ENCODE peak calls at places on chromosomes 16 and 17, in eight cellular contexts. D, V, Q, S, K, C, O and L are unnamed samples.

GRCh38 chr16:17177968-17178880 is 292.5 kb downstream of the XYLT1 start:
- DNase-seq in D (no peak), V (no peak), Q (no peak), S (no peak), K (no peak), C (peak), O (no peak), L (no peak)

GRCh38 chr17:17179371-17179827 is 26.7 kb downstream of the PLD6 start:
- DNase-seq in D (no peak), V (no peak), Q (no peak), S (no peak), K (no peak), C (peak), O (no peak), L (no peak)

GRCh38 chr17:80195671-80196529 is 24.2 kb downstream of the SGSH start:
- DNase-seq in D (no peak), V (no peak), Q (no peak), S (no peak), K (no peak), C (no peak), O (no peak), L (no peak)

GRCh38 chr16:51596247-51596646 is 445.2 kb upstream of the SALL1 start:
- DNase-seq in D (no peak), V (no peak), Q (no peak), S (no peak), K (peak), C (no peak), O (no peak), L (no peak)

GRCh38 chr16:82031116-82032084 is 3.7 kb upstream of the HSD17B2 start:
- DNase-seq in D (no peak), V (no peak), Q (no peak), S (no peak), K (no peak), C (peak), O (no peak), L (no peak)

GRCh38 chr16:59210955-59211541 is 476.9 kb upstream of the GOT2 start:
- DNase-seq in D (peak), V (peak), Q (peak), S (no peak), K (peak), C (peak), O (no peak), L (peak)

GRCh38 chr16:79169239-79169638 is 431.3 kb downstream of the MAF start:
- DNase-seq in D (no peak), V (no peak), Q (no peak), S (no peak), K (no peak), C (no peak), O (no peak), L (peak)

GRCh38 chr17:78474631-78475146 is 96.2 kb downstream of the PGS1 start:
- DNase-seq in D (no peak), V (no peak), Q (no peak), S (no peak), K (no peak), C (no peak), O (peak), L (no peak)

GRCh38 chr17:76528528-76529223 is 8.8 kb downstream of the CYGB start:
- DNase-seq in D (no peak), V (peak), Q (peak), S (no peak), K (peak), C (peak), O (no peak), L (no peak)

GRCh38 chr16:24009955-24010354 is 174.2 kb downstream of the PRKCB start:
- DNase-seq in D (no peak), V (no peak), Q (no peak), S (no peak), K (no peak), C (no peak), O (no peak), L (no peak)

GRCh38 chr16:21194771-21195301 is 16.5 kb downstream of the ZP2 start:
- DNase-seq in D (no peak), V (no peak), Q (no peak), S (no peak), K (no peak), C (no peak), O (no peak), L (no peak)

GRCh38 chr17:77863814-77864161 is 94.7 kb upstream of the TNRC6C start:
- DNase-seq in D (no peak), V (peak), Q (no peak), S (no peak), K (peak), C (no peak), O (no peak), L (no peak)

GRCh38 chr17:7848131-7848579 is 6.7 kb upstream of the TMEM88 start:
- DNase-seq in D (no peak), V (no peak), Q (peak), S (no peak), K (no peak), C (no peak), O (no peak), L (peak)

GRCh38 chr16:70270176-70270575 is 18.4 kb upstream of the EXOSC6 start:
- DNase-seq in D (no peak), V (no peak), Q (no peak), S (no peak), K (no peak), C (no peak), O (no peak), L (no peak)

GRCh38 chr16:83070416-83071199 is 443.8 kb downstream of the CDH13 start:
- DNase-seq in D (no peak), V (no peak), Q (no peak), S (no peak), K (no peak), C (no peak), O (no peak), L (no peak)

GRCh38 chr16:81254919-81255526 is 16.5 kb downstream of the BCO1 start:
- DNase-seq in D (no peak), V (no peak), Q (no peak), S (no peak), K (no peak), C (no peak), O (no peak), L (no peak)

GRCh38 chr16:21233045-21233520 is 416 bp upstream of the ANKS4B start:
- DNase-seq in D (no peak), V (no peak), Q (no peak), S (no peak), K (no peak), C (no peak), O (no peak), L (no peak)

GRCh38 chr17:44971776-44972483 is 3.8 kb upstream of the C1QL1 start:
- DNase-seq in D (no peak), V (no peak), Q (no peak), S (no peak), K (no peak), C (peak), O (no peak), L (no peak)

GRCh38 chr17:79044462-79044861 is 20.5 kb downstream of the C1QTNF1 start:
- DNase-seq in D (no peak), V (no peak), Q (no peak), S (no peak), K (no peak), C (no peak), O (no peak), L (no peak)

GRCh38 chr16:89601906-89602272 is 11.6 kb upstream of the DPEP1 start:
- DNase-seq in D (no peak), V (no peak), Q (no peak), S (no peak), K (no peak), C (no peak), O (no peak), L (no peak)

GRCh38 chr16:194516-194915 is 14.3 kb downstream of the HBQ1 start:
- DNase-seq in D (no peak), V (no peak), Q (no peak), S (no peak), K (no peak), C (peak), O (no peak), L (no peak)

GRCh38 chr16:68264128-68265077 is at the start of gene SLC7A6:
- DNase-seq in D (peak), V (peak), Q (peak), S (no peak), K (peak), C (peak), O (peak), L (peak)

GRCh38 chr16:12420661-12421209 is 383.0 kb downstream of the CPPED1 start:
- DNase-seq in D (no peak), V (no peak), Q (no peak), S (no peak), K (no peak), C (no peak), O (no peak), L (no peak)

GRCh38 chr17:1907818-1908698 is 78.3 kb downstream of the RPA1 start:
- DNase-seq in D (no peak), V (no peak), Q (no peak), S (no peak), K (peak), C (peak), O (no peak), L (no peak)

GRCh38 chr16:24129412-24129918 is 126.7 kb upstream of the CACNG3 start:
- DNase-seq in D (no peak), V (no peak), Q (no peak), S (no peak), K (no peak), C (no peak), O (no peak), L (no peak)

GRCh38 chr17:58335779-58336455 is 7.3 kb upstream of the TSPOAP1 start:
- DNase-seq in D (no peak), V (no peak), Q (no peak), S (no peak), K (no peak), C (no peak), O (peak), L (no peak)

GRCh38 chr17:76558210-76559095 is 18.6 kb downstream of the PRCD start:
- DNase-seq in D (no peak), V (no peak), Q (no peak), S (no peak), K (no peak), C (peak), O (no peak), L (no peak)

GRCh38 chr17:2388020-2388704 is 12.7 kb downstream of the MNT start:
- DNase-seq in D (no peak), V (no peak), Q (peak), S (no peak), K (no peak), C (no peak), O (no peak), L (no peak)

GRCh38 chr16:15055141-15056053 is 477 bp downstream of the NTAN1 start:
- DNase-seq in D (peak), V (peak), Q (no peak), S (no peak), K (peak), C (peak), O (no peak), L (peak)

GRCh38 chr16:49699718-49700117 is 156.2 kb downstream of the ZNF423 start:
- DNase-seq in D (no peak), V (no peak), Q (peak), S (no peak), K (no peak), C (no peak), O (no peak), L (no peak)

GRCh38 chr16:11224894-11225676 is 30.9 kb downstream of the SOCS1 start:
- DNase-seq in D (no peak), V (no peak), Q (no peak), S (peak), K (no peak), C (peak), O (peak), L (peak)

GRCh38 chr17:11898526-11899235 is 98.6 kb downstream of the ZNF18 start:
- DNase-seq in D (no peak), V (no peak), Q (no peak), S (no peak), K (no peak), C (no peak), O (no peak), L (no peak)

GRCh38 chr17:45954914-45955313 is 44.1 kb upstream of the STH start:
- DNase-seq in D (no peak), V (no peak), Q (no peak), S (no peak), K (no peak), C (no peak), O (no peak), L (no peak)

GRCh38 chr16:28324887-28325279 is 32.6 kb downstream of the SBK1 start:
- DNase-seq in D (no peak), V (no peak), Q (no peak), S (no peak), K (no peak), C (no peak), O (no peak), L (no peak)

GRCh38 chr16:66728804-66729203 is 22.6 kb downstream of the DYNC1LI2 start:
- DNase-seq in D (peak), V (no peak), Q (no peak), S (no peak), K (no peak), C (no peak), O (no peak), L (no peak)

GRCh38 chr17:12603566-12603965 is 62.1 kb upstream of the MYOCD start:
- DNase-seq in D (no peak), V (no peak), Q (no peak), S (no peak), K (no peak), C (peak), O (no peak), L (no peak)

GRCh38 chr17:17103160-17103559 is 60.9 kb downstream of the MPRIP start:
- DNase-seq in D (no peak), V (no peak), Q (no peak), S (no peak), K (no peak), C (no peak), O (no peak), L (peak)

GRCh38 chr17:27671591-27671910 is 40.6 kb downstream of the LGALS9 start:
- DNase-seq in D (no peak), V (no peak), Q (no peak), S (no peak), K (no peak), C (no peak), O (no peak), L (no peak)

GRCh38 chr17:49229805-49230600 is 584 bp downstream of the PHOSPHO1 start:
- DNase-seq in D (no peak), V (no peak), Q (no peak), S (no peak), K (no peak), C (no peak), O (no peak), L (no peak)

GRCh38 chr16:1780677-1781072 is 1.7 kb downstream of the SPSB3 start:
- DNase-seq in D (peak), V (no peak), Q (no peak), S (no peak), K (no peak), C (no peak), O (no peak), L (no peak)
- H3K4me3 ChIP-seq in D (no peak), V (peak), Q (no peak), S (peak), K (no peak), C (no peak), O (peak), L (peak)

GRCh38 chr17:39926588-39927100 is 757 bp downstream of the ORMDL3 start:
- DNase-seq in D (peak), V (peak), Q (no peak), S (no peak), K (peak), C (no peak), O (peak), L (peak)

GRCh38 chr17:39926135-39926587 is 1.2 kb downstream of the ORMDL3 start:
- DNase-seq in D (no peak), V (no peak), Q (no peak), S (no peak), K (no peak), C (no peak), O (no peak), L (no peak)

GRCh38 chr17:39924691-39925055 is 2.7 kb downstream of the ORMDL3 start:
- DNase-seq in D (no peak), V (no peak), Q (no peak), S (no peak), K (no peak), C (no peak), O (no peak), L (peak)

GRCh38 chr17:39923836-39924690 is 3.3 kb downstream of the ORMDL3 start:
- DNase-seq in D (no peak), V (no peak), Q (no peak), S (no peak), K (no peak), C (peak), O (no peak), L (peak)

DNA sequence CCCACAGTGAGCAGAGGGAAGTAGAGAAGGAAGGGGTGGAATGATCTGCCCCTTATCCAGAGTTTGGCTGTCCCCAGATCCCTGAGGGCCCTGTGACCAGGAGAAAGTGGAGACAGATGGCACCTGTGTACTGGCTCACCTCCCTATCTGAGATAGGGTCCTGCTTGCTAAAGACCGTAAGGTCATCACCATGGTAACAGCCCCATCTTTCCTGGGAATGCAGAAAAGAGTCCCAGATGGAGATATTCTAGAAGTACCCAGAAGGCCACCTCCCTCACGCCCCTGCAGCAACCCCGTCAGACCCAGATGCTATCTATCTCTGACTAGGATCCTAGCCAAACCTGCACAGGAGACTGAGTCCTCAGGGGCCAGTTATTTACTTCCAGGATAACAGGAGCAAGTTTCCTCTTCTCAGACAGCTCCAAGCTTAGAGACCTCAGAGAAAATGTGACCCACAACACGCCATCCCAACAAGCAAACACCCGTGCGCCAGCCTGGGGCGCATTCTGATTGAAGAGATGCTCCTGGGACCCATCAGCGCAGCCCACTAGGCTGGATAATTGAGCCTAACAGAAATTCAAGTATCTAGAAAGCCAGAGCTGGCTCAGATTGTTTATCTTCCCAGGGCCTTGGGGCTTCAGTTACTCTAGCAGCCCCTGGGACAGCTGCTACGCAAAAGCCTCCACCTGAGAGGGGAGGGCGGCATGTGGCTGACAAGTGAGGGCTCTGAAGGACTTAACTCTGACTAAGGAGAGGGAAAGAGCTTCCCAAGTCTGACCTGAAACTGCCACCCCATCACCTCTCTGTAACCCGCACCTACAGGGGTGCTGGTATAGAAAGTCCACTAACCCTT is 1.9 kb downstream of the ORMDL3 start:
- DNase-seq in D (no peak), V (no peak), Q (no peak), S (no peak), K (no peak), C (no peak), O (no peak), L (no peak)
- H3K27ac ChIP-seq in D (no peak), V (no peak), Q (no peak), S (no peak), K (no peak), C (no peak), O (peak), L (peak)

GRCh38 chr17:75393523-75394331 is 11.8 kb downstream of the GRB2 start:
- DNase-seq in D (peak), V (peak), Q (peak), S (peak), K (peak), C (peak), O (peak), L (peak)
- TF ChIP-seq POLR2A in D (peak), V (peak), Q (no peak), S (peak), K (no peak), C (peak), O (peak), L (peak)

DNA sequence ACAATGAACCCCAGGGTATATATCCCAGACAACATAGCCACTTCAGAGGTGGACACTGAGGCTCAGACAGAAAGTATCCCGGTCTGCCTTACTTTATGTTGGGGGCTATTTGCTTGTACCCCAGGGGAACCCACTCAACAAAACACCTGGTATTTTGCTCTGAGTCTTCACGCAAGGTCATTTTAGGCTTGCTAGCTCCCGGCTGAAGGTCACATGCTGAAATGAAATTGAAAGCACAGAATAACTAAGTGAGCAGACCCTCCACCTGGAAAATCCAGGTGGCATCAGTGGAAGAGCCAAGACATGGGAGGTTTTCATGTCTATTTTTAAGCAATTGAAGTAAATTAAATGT is 4.1 kb upstream of the KDM8 start:
- DNase-seq in D (no peak), V (no peak), Q (no peak), S (no peak), K (no peak), C (no peak), O (no peak), L (no peak)
- H3K4me3 ChIP-seq in D (no peak), V (no peak), Q (no peak), S (no peak), K (no peak), C (no peak), O (no peak), L (no peak)

DNA sequence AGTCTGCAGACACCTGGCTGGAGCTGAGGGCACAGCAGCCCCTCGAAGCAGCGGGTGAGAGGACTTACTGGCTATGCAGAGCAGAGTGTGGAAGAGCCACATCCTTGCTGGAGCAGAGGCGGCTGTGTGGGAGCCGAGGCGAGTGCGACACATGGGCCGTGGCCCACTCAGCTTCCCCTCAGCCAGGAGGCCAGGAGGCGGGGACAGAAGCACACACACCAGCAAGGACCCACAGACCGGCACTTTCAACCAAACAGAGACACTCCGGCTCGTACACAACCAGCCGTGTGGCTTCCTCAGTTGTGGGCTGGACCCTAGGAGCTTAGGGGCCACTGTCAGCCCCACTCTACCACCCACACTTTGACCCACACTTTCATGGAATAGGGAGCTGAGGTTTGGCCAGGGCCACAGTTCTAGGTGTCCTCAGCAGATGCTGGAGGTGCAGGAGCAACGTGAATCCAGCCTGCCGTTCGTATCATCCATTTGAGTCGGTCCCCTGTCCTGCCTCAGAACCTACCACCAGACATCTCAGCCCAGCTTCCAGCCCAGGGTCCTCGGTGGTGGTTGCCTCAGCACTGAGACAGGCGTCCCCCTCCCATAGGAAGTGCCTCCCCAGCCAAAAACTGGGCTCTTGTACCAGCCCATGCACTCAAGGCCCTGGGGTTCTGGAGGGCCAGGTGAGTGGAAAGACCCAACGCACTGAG is at the start of gene ITGAE:
- DNase-seq in D (no peak), V (no peak), Q (peak), S (no peak), K (no peak), C (no peak), O (no peak), L (no peak)
- H3K27ac ChIP-seq in D (no peak), V (peak), Q (peak), S (peak), K (no peak), C (peak), O (peak), L (peak)